ENCODE peak calls at places on chromosome 4, in six cellular contexts. One of them, this sample, is unnamed.

GRCh38 chr4:48602763-48603162 is 112.7 kb downstream of the ZAR1 start:
- DNase-seq in activated CD4-positive, alpha-beta T cell treated with anti-CD3 and anti-CD28 coated beads, Interleukin-2, amount 50 U/mL, for 4 hours: no peak
- DNase-seq in tibial artery: no peak
- DNase-seq in A172: no peak
- DNase-seq in prostate gland: no peak
- DNase-seq in fibroblast of pulmonary artery: peak
- DNase-seq in this sample: no peak

GRCh38 chr4:170374770-170375169 is 285.0 kb upstream of the AADAT start:
- DNase-seq in activated CD4-positive, alpha-beta T cell treated with anti-CD3 and anti-CD28 coated beads, Interleukin-2, amount 50 U/mL, for 4 hours: no peak
- DNase-seq in tibial artery: no peak
- DNase-seq in A172: no peak
- DNase-seq in prostate gland: no peak
- DNase-seq in fibroblast of pulmonary artery: peak
- DNase-seq in this sample: peak

GRCh38 chr4:4406455-4407298 is 19.8 kb downstream of the NSG1 start:
- DNase-seq in activated CD4-positive, alpha-beta T cell treated with anti-CD3 and anti-CD28 coated beads, Interleukin-2, amount 50 U/mL, for 4 hours: no peak
- DNase-seq in tibial artery: no peak
- DNase-seq in A172: no peak
- DNase-seq in prostate gland: no peak
- DNase-seq in fibroblast of pulmonary artery: no peak
- DNase-seq in this sample: no peak

GRCh38 chr4:4637710-4638109 is 95.9 kb upstream of the STX18 start:
- DNase-seq in activated CD4-positive, alpha-beta T cell treated with anti-CD3 and anti-CD28 coated beads, Interleukin-2, amount 50 U/mL, for 4 hours: no peak
- DNase-seq in tibial artery: no peak
- DNase-seq in A172: no peak
- DNase-seq in prostate gland: no peak
- DNase-seq in fibroblast of pulmonary artery: no peak
- DNase-seq in this sample: no peak

GRCh38 chr4:752196-752861 is 46.7 kb downstream of the PCGF3 start:
- DNase-seq in activated CD4-positive, alpha-beta T cell treated with anti-CD3 and anti-CD28 coated beads, Interleukin-2, amount 50 U/mL, for 4 hours: no peak
- DNase-seq in tibial artery: no peak
- DNase-seq in A172: no peak
- DNase-seq in prostate gland: no peak
- DNase-seq in fibroblast of pulmonary artery: no peak
- DNase-seq in this sample: no peak

GRCh38 chr4:113742643-113743042 is 18.9 kb downstream of the CAMK2D start:
- DNase-seq in activated CD4-positive, alpha-beta T cell treated with anti-CD3 and anti-CD28 coated beads, Interleukin-2, amount 50 U/mL, for 4 hours: no peak
- DNase-seq in tibial artery: no peak
- DNase-seq in A172: no peak
- DNase-seq in prostate gland: no peak
- DNase-seq in fibroblast of pulmonary artery: no peak
- DNase-seq in this sample: no peak

GRCh38 chr4:52196606-52197130 is 145.6 kb downstream of the SPATA18 start:
- DNase-seq in activated CD4-positive, alpha-beta T cell treated with anti-CD3 and anti-CD28 coated beads, Interleukin-2, amount 50 U/mL, for 4 hours: no peak
- DNase-seq in tibial artery: no peak
- DNase-seq in A172: no peak
- DNase-seq in prostate gland: no peak
- DNase-seq in fibroblast of pulmonary artery: no peak
- DNase-seq in this sample: no peak

GRCh38 chr4:110197421-110198398 is 705 bp downstream of the ELOVL6 start:
- DNase-seq in activated CD4-positive, alpha-beta T cell treated with anti-CD3 and anti-CD28 coated beads, Interleukin-2, amount 50 U/mL, for 4 hours: peak
- DNase-seq in tibial artery: no peak
- DNase-seq in A172: peak
- DNase-seq in prostate gland: peak
- DNase-seq in fibroblast of pulmonary artery: peak
- DNase-seq in this sample: peak

GRCh38 chr4:24669751-24670150 is 85.4 kb upstream of the DHX15 start:
- DNase-seq in activated CD4-positive, alpha-beta T cell treated with anti-CD3 and anti-CD28 coated beads, Interleukin-2, amount 50 U/mL, for 4 hours: no peak
- DNase-seq in tibial artery: no peak
- DNase-seq in A172: no peak
- DNase-seq in prostate gland: no peak
- DNase-seq in fibroblast of pulmonary artery: no peak
- DNase-seq in this sample: no peak

GRCh38 chr4:121978169-121978516 is 26.3 kb upstream of the TRPC3 start:
- DNase-seq in activated CD4-positive, alpha-beta T cell treated with anti-CD3 and anti-CD28 coated beads, Interleukin-2, amount 50 U/mL, for 4 hours: no peak
- DNase-seq in tibial artery: no peak
- DNase-seq in A172: no peak
- DNase-seq in prostate gland: no peak
- DNase-seq in fibroblast of pulmonary artery: no peak
- DNase-seq in this sample: no peak

GRCh38 chr4:39037491-39037825 is 5.2 kb upstream of the TMEM156 start:
- DNase-seq in activated CD4-positive, alpha-beta T cell treated with anti-CD3 and anti-CD28 coated beads, Interleukin-2, amount 50 U/mL, for 4 hours: no peak
- DNase-seq in tibial artery: no peak
- DNase-seq in A172: peak
- DNase-seq in prostate gland: no peak
- DNase-seq in fibroblast of pulmonary artery: peak
- DNase-seq in this sample: no peak

GRCh38 chr4:68176500-68176899 is 46.8 kb upstream of the TMPRSS11F start:
- DNase-seq in activated CD4-positive, alpha-beta T cell treated with anti-CD3 and anti-CD28 coated beads, Interleukin-2, amount 50 U/mL, for 4 hours: no peak
- DNase-seq in tibial artery: no peak
- DNase-seq in A172: peak
- DNase-seq in prostate gland: no peak
- DNase-seq in fibroblast of pulmonary artery: peak
- DNase-seq in this sample: peak

GRCh38 chr4:125303058-125303457 is 11.7 kb upstream of the FAT4 start:
- DNase-seq in activated CD4-positive, alpha-beta T cell treated with anti-CD3 and anti-CD28 coated beads, Interleukin-2, amount 50 U/mL, for 4 hours: no peak
- DNase-seq in tibial artery: no peak
- DNase-seq in A172: no peak
- DNase-seq in prostate gland: no peak
- DNase-seq in fibroblast of pulmonary artery: no peak
- DNase-seq in this sample: no peak

GRCh38 chr4:112082954-112083586 is 62.2 kb upstream of the FAM241A start:
- DNase-seq in activated CD4-positive, alpha-beta T cell treated with anti-CD3 and anti-CD28 coated beads, Interleukin-2, amount 50 U/mL, for 4 hours: no peak
- DNase-seq in tibial artery: no peak
- DNase-seq in A172: peak
- DNase-seq in prostate gland: no peak
- DNase-seq in fibroblast of pulmonary artery: peak
- DNase-seq in this sample: peak

GRCh38 chr4:136136566-136136965 is 1395.7 kb downstream of the PCDH18 start:
- DNase-seq in activated CD4-positive, alpha-beta T cell treated with anti-CD3 and anti-CD28 coated beads, Interleukin-2, amount 50 U/mL, for 4 hours: no peak
- DNase-seq in tibial artery: no peak
- DNase-seq in A172: no peak
- DNase-seq in prostate gland: no peak
- DNase-seq in fibroblast of pulmonary artery: no peak
- DNase-seq in this sample: no peak

GRCh38 chr4:11232004-11232403 is 196.7 kb downstream of the HS3ST1 start:
- DNase-seq in activated CD4-positive, alpha-beta T cell treated with anti-CD3 and anti-CD28 coated beads, Interleukin-2, amount 50 U/mL, for 4 hours: no peak
- DNase-seq in tibial artery: no peak
- DNase-seq in A172: no peak
- DNase-seq in prostate gland: peak
- DNase-seq in fibroblast of pulmonary artery: peak
- DNase-seq in this sample: no peak

GRCh38 chr4:98485816-98486355 is 172.5 kb downstream of the TSPAN5 start:
- DNase-seq in activated CD4-positive, alpha-beta T cell treated with anti-CD3 and anti-CD28 coated beads, Interleukin-2, amount 50 U/mL, for 4 hours: no peak
- DNase-seq in tibial artery: no peak
- DNase-seq in A172: no peak
- DNase-seq in prostate gland: no peak
- DNase-seq in fibroblast of pulmonary artery: no peak
- DNase-seq in this sample: no peak

GRCh38 chr4:7172946-7173345 is 19.4 kb upstream of the SORCS2 start:
- DNase-seq in activated CD4-positive, alpha-beta T cell treated with anti-CD3 and anti-CD28 coated beads, Interleukin-2, amount 50 U/mL, for 4 hours: no peak
- DNase-seq in tibial artery: peak
- DNase-seq in A172: no peak
- DNase-seq in prostate gland: no peak
- DNase-seq in fibroblast of pulmonary artery: no peak
- DNase-seq in this sample: no peak

GRCh38 chr4:96305030-96305429 is 465.1 kb downstream of the PDHA2 start:
- DNase-seq in activated CD4-positive, alpha-beta T cell treated with anti-CD3 and anti-CD28 coated beads, Interleukin-2, amount 50 U/mL, for 4 hours: no peak
- DNase-seq in tibial artery: no peak
- DNase-seq in A172: no peak
- DNase-seq in prostate gland: no peak
- DNase-seq in fibroblast of pulmonary artery: no peak
- DNase-seq in this sample: no peak

GRCh38 chr4:189840356-189840755 is 100.3 kb upstream of the FRG1 start:
- DNase-seq in activated CD4-positive, alpha-beta T cell treated with anti-CD3 and anti-CD28 coated beads, Interleukin-2, amount 50 U/mL, for 4 hours: no peak
- DNase-seq in tibial artery: no peak
- DNase-seq in A172: no peak
- DNase-seq in prostate gland: no peak
- DNase-seq in fibroblast of pulmonary artery: no peak
- DNase-seq in this sample: no peak

GRCh38 chr4:175176710-175177109 is 258.6 kb downstream of the ADAM29 start:
- DNase-seq in activated CD4-positive, alpha-beta T cell treated with anti-CD3 and anti-CD28 coated beads, Interleukin-2, amount 50 U/mL, for 4 hours: no peak
- DNase-seq in tibial artery: no peak
- DNase-seq in A172: no peak
- DNase-seq in prostate gland: no peak
- DNase-seq in fibroblast of pulmonary artery: no peak
- DNase-seq in this sample: no peak

GRCh38 chr4:175277816-175278215 is 359.7 kb downstream of the ADAM29 start:
- DNase-seq in activated CD4-positive, alpha-beta T cell treated with anti-CD3 and anti-CD28 coated beads, Interleukin-2, amount 50 U/mL, for 4 hours: no peak
- DNase-seq in tibial artery: no peak
- DNase-seq in A172: no peak
- DNase-seq in prostate gland: no peak
- DNase-seq in fibroblast of pulmonary artery: no peak
- DNase-seq in this sample: no peak

GRCh38 chr4:139790291-139790690 is 124.7 kb downstream of the MGST2 start:
- DNase-seq in activated CD4-positive, alpha-beta T cell treated with anti-CD3 and anti-CD28 coated beads, Interleukin-2, amount 50 U/mL, for 4 hours: no peak
- DNase-seq in tibial artery: no peak
- DNase-seq in A172: no peak
- DNase-seq in prostate gland: no peak
- DNase-seq in fibroblast of pulmonary artery: no peak
- DNase-seq in this sample: no peak

GRCh38 chr4:168304744-168305459 is 13.7 kb downstream of the DDX60 start:
- DNase-seq in activated CD4-positive, alpha-beta T cell treated with anti-CD3 and anti-CD28 coated beads, Interleukin-2, amount 50 U/mL, for 4 hours: no peak
- DNase-seq in tibial artery: no peak
- DNase-seq in A172: peak
- DNase-seq in prostate gland: no peak
- DNase-seq in fibroblast of pulmonary artery: peak
- DNase-seq in this sample: no peak

GRCh38 chr4:56958111-56958517 is 19.3 kb downstream of the NOA1 start:
- DNase-seq in activated CD4-positive, alpha-beta T cell treated with anti-CD3 and anti-CD28 coated beads, Interleukin-2, amount 50 U/mL, for 4 hours: no peak
- DNase-seq in tibial artery: peak
- DNase-seq in A172: peak
- DNase-seq in prostate gland: peak
- DNase-seq in fibroblast of pulmonary artery: peak
- DNase-seq in this sample: no peak

GRCh38 chr4:56164921-56165320 is 216.2 kb downstream of the CEP135 start:
- DNase-seq in activated CD4-positive, alpha-beta T cell treated with anti-CD3 and anti-CD28 coated beads, Interleukin-2, amount 50 U/mL, for 4 hours: no peak
- DNase-seq in tibial artery: no peak
- DNase-seq in A172: no peak
- DNase-seq in prostate gland: no peak
- DNase-seq in fibroblast of pulmonary artery: peak
- DNase-seq in this sample: no peak

GRCh38 chr4:109432676-109433075 is 939 bp upstream of the SEC24B start:
- DNase-seq in activated CD4-positive, alpha-beta T cell treated with anti-CD3 and anti-CD28 coated beads, Interleukin-2, amount 50 U/mL, for 4 hours: no peak
- DNase-seq in tibial artery: no peak
- DNase-seq in A172: peak
- DNase-seq in prostate gland: peak
- DNase-seq in fibroblast of pulmonary artery: peak
- DNase-seq in this sample: no peak

GRCh38 chr4:83217721-83218522 is 66.7 kb downstream of the COQ2 start:
- DNase-seq in activated CD4-positive, alpha-beta T cell treated with anti-CD3 and anti-CD28 coated beads, Interleukin-2, amount 50 U/mL, for 4 hours: peak
- DNase-seq in tibial artery: no peak
- DNase-seq in A172: no peak
- DNase-seq in prostate gland: no peak
- DNase-seq in fibroblast of pulmonary artery: no peak
- DNase-seq in this sample: no peak

GRCh38 chr4:84530449-84530848 is 31.4 kb upstream of the NKX6-1 start:
- DNase-seq in activated CD4-positive, alpha-beta T cell treated with anti-CD3 and anti-CD28 coated beads, Interleukin-2, amount 50 U/mL, for 4 hours: no peak
- DNase-seq in tibial artery: no peak
- DNase-seq in A172: no peak
- DNase-seq in prostate gland: no peak
- DNase-seq in fibroblast of pulmonary artery: peak
- DNase-seq in this sample: no peak

GRCh38 chr4:658681-659667 is 15.1 kb downstream of the ATP5ME start:
- DNase-seq in activated CD4-positive, alpha-beta T cell treated with anti-CD3 and anti-CD28 coated beads, Interleukin-2, amount 50 U/mL, for 4 hours: no peak
- DNase-seq in tibial artery: no peak
- DNase-seq in A172: no peak
- DNase-seq in prostate gland: no peak
- DNase-seq in fibroblast of pulmonary artery: no peak
- DNase-seq in this sample: no peak

GRCh38 chr4:176191974-176192373 is 3.4 kb downstream of the SPATA4 start:
- DNase-seq in activated CD4-positive, alpha-beta T cell treated with anti-CD3 and anti-CD28 coated beads, Interleukin-2, amount 50 U/mL, for 4 hours: no peak
- DNase-seq in tibial artery: no peak
- DNase-seq in A172: peak
- DNase-seq in prostate gland: no peak
- DNase-seq in fibroblast of pulmonary artery: no peak
- DNase-seq in this sample: no peak

GRCh38 chr4:151894246-151894645 is 133.4 kb upstream of the GATB start:
- DNase-seq in activated CD4-positive, alpha-beta T cell treated with anti-CD3 and anti-CD28 coated beads, Interleukin-2, amount 50 U/mL, for 4 hours: no peak
- DNase-seq in tibial artery: no peak
- DNase-seq in A172: no peak
- DNase-seq in prostate gland: no peak
- DNase-seq in fibroblast of pulmonary artery: no peak
- DNase-seq in this sample: no peak

GRCh38 chr4:77564231-77564630 is 41.4 kb upstream of the CXCL13 start:
- DNase-seq in activated CD4-positive, alpha-beta T cell treated with anti-CD3 and anti-CD28 coated beads, Interleukin-2, amount 50 U/mL, for 4 hours: no peak
- DNase-seq in tibial artery: no peak
- DNase-seq in A172: no peak
- DNase-seq in prostate gland: peak
- DNase-seq in fibroblast of pulmonary artery: peak
- DNase-seq in this sample: no peak

GRCh38 chr4:109945056-109945455 is 32.4 kb downstream of the EGF start:
- DNase-seq in activated CD4-positive, alpha-beta T cell treated with anti-CD3 and anti-CD28 coated beads, Interleukin-2, amount 50 U/mL, for 4 hours: peak
- DNase-seq in tibial artery: no peak
- DNase-seq in A172: peak
- DNase-seq in prostate gland: no peak
- DNase-seq in fibroblast of pulmonary artery: no peak
- DNase-seq in this sample: peak

GRCh38 chr4:74023709-74024108 is 14.8 kb downstream of the CXCL3 start:
- DNase-seq in activated CD4-positive, alpha-beta T cell treated with anti-CD3 and anti-CD28 coated beads, Interleukin-2, amount 50 U/mL, for 4 hours: no peak
- DNase-seq in tibial artery: no peak
- DNase-seq in A172: no peak
- DNase-seq in prostate gland: no peak
- DNase-seq in fibroblast of pulmonary artery: no peak
- DNase-seq in this sample: no peak

GRCh38 chr4:76897522-76898384 is at the start of gene SOWAHB:
- DNase-seq in activated CD4-positive, alpha-beta T cell treated with anti-CD3 and anti-CD28 coated beads, Interleukin-2, amount 50 U/mL, for 4 hours: peak
- DNase-seq in tibial artery: peak
- DNase-seq in A172: no peak
- DNase-seq in prostate gland: peak
- DNase-seq in fibroblast of pulmonary artery: no peak
- DNase-seq in this sample: no peak

GRCh38 chr4:128244379-128244778 is 43.2 kb downstream of the PGRMC2 start:
- DNase-seq in activated CD4-positive, alpha-beta T cell treated with anti-CD3 and anti-CD28 coated beads, Interleukin-2, amount 50 U/mL, for 4 hours: no peak
- DNase-seq in tibial artery: no peak
- DNase-seq in A172: no peak
- DNase-seq in prostate gland: no peak
- DNase-seq in fibroblast of pulmonary artery: no peak
- DNase-seq in this sample: no peak

GRCh38 chr4:72031868-72032619 is at the start of gene NPFFR2:
- DNase-seq in activated CD4-positive, alpha-beta T cell treated with anti-CD3 and anti-CD28 coated beads, Interleukin-2, amount 50 U/mL, for 4 hours: no peak
- DNase-seq in tibial artery: no peak
- DNase-seq in A172: no peak
- DNase-seq in prostate gland: no peak
- DNase-seq in fibroblast of pulmonary artery: peak
- DNase-seq in this sample: peak

This sample was measured in COLO829.